ENCODE peak calls at places on chromosomes 3 and 15, in five cellular contexts. N is hippocampal formation, B is EL, Z is AG09319, O is KBM-7. G is an unnamed sample.

GRCh38 chr3:171055336-171056178 is 29.0 kb upstream of the SLC2A2 start:
- DNase-seq in N (no peak), Z (no peak), O (no peak), B (peak; percentile 61), G (no peak)

GRCh38 chr3:46472736-46473135 is 8.0 kb upstream of the LTF start:
- DNase-seq in O (no peak), N (no peak), Z (no peak), B (no peak), G (no peak)

GRCh38 chr3:15500107-15500724 is 21.3 kb downstream of the COLQ start:
- DNase-seq in N (no peak), Z (no peak), B (no peak), O (no peak), G (peak; percentile 11)

GRCh38 chr15:90001062-90001682 is at the start of gene ZNF710:
- DNase-seq in O (peak; percentile 56), N (peak; percentile 50), Z (peak; percentile 49), B (peak; percentile 64), G (peak; percentile 85)

GRCh38 chr3:171654809-171655208 is 155.5 kb downstream of the PLD1 start:
- DNase-seq in N (peak; percentile 40), Z (peak; percentile 37), B (peak; percentile 28), O (no peak), G (no peak)

GRCh38 chr15:74384566-74385441 is 17.4 kb upstream of the CYP11A1 start:
- DNase-seq in O (peak; percentile 64), Z (no peak), B (peak; percentile 47), N (no peak), G (peak; percentile 97)

GRCh38 chr3:171606151-171606751 is 146.0 kb upstream of the TNIK start:
- DNase-seq in B (no peak), Z (no peak), N (no peak), O (no peak), G (no peak)

GRCh38 chr3:11138371-11138770 is 15.9 kb upstream of the HRH1 start:
- DNase-seq in N (no peak), O (no peak), B (no peak), Z (no peak), G (no peak)

GRCh38 chr15:74221399-74222230 is 14.5 kb upstream of the CCDC33 start:
- DNase-seq in Z (no peak), B (no peak), N (no peak), O (no peak), G (no peak)

GRCh38 chr3:184561329-184562145 is at the start of gene EPHB3:
- DNase-seq in O (peak; percentile 100), N (peak; percentile 99), Z (peak; percentile 99), B (peak; percentile 100), G (peak; percentile 100)

GRCh38 chr15:91553455-91553854 is 300.1 kb upstream of the SLCO3A1 start:
- DNase-seq in B (no peak), O (no peak), N (no peak), Z (no peak), G (no peak)

GRCh38 chr3:15117011-15117410 is 18.1 kb upstream of the RBSN start:
- DNase-seq in Z (no peak), N (no peak), B (no peak), O (no peak), G (no peak)

GRCh38 chr3:159839561-159840379 is 148.9 kb upstream of the IL12A start:
- DNase-seq in N (peak; percentile 93), O (no peak), B (no peak), Z (no peak), G (no peak)

GRCh38 chr15:101269479-101270223 is 7.6 kb downstream of the SELENOS start:
- DNase-seq in B (no peak), N (no peak), O (no peak), Z (no peak), G (no peak)

GRCh38 chr3:58471025-58471887 is 20.6 kb upstream of the KCTD6 start:
- DNase-seq in Z (peak; percentile 57), N (no peak), B (peak; percentile 78), O (peak; percentile 91), G (no peak)

GRCh38 chr3:123440181-123440580 is 8.7 kb downstream of the ADCY5 start:
- DNase-seq in B (no peak), N (peak; percentile 94), O (no peak), Z (no peak), G (no peak)

GRCh38 chr3:171108066-171108465 is 81.5 kb upstream of the SLC2A2 start:
- DNase-seq in N (no peak), Z (no peak), B (peak; percentile 61), O (no peak), G (no peak)

G was measured in Karpas-422.